ENCODE peak calls at places on chromosomes 3 and 15, in seven cellular contexts. Q, S, O, M, A, X and E are unnamed samples.
A peak's percentile ranks its signal among the peaks of the same experiment; 100 is the strongest.

GRCh38 chr15:70088887-70089691 is 8.6 kb downstream of the TLE3 start:
- DNase-seq in Q (peak; percentile 34), S (no peak), O (no peak), M (peak; percentile 55), A (peak; percentile 76), X (no peak), E (no peak)

GRCh38 chr3:31839144-31839917 is 141.7 kb downstream of the OSBPL10 start:
- DNase-seq in Q (no peak), S (no peak), O (no peak), M (no peak), A (peak; percentile 13), X (no peak), E (no peak)

GRCh38 chr15:38588672-38589071 is 24.1 kb upstream of the RASGRP1 start:
- DNase-seq in Q (no peak), S (no peak), O (no peak), M (no peak), A (no peak), X (no peak), E (no peak)

GRCh38 chr15:80090879-80091503 is 31.5 kb downstream of the ZFAND6 start:
- DNase-seq in Q (no peak), S (no peak), O (no peak), M (no peak), A (no peak), X (no peak), E (no peak)

GRCh38 chr3:177154733-177155132 is 42.5 kb downstream of the TBL1XR1 start:
- DNase-seq in Q (no peak), S (no peak), O (no peak), M (no peak), A (no peak), X (no peak), E (no peak)

GRCh38 chr3:193951859-193952258 is 184.1 kb upstream of the HES1 start:
- DNase-seq in Q (no peak), S (no peak), O (no peak), M (no peak), A (no peak), X (no peak), E (no peak)

GRCh38 chr15:44788748-44789147 is 52.4 kb downstream of the TRIM69 start:
- DNase-seq in Q (no peak), S (no peak), O (no peak), M (no peak), A (no peak), X (no peak), E (peak; percentile 83)

GRCh38 chr3:13177641-13178040 is 104.4 kb upstream of the IQSEC1 start:
- DNase-seq in Q (no peak), S (no peak), O (no peak), M (no peak), A (no peak), X (no peak), E (no peak)

GRCh38 chr15:65917407-65917756 is 48.1 kb downstream of the RAB11A start:
- DNase-seq in Q (no peak), S (no peak), O (no peak), M (no peak), A (no peak), X (no peak), E (no peak)

GRCh38 chr15:91007266-91007665 is 12.9 kb upstream of the PRC1 start:
- DNase-seq in Q (no peak), S (no peak), O (no peak), M (no peak), A (no peak), X (no peak), E (no peak)

GRCh38 chr3:81876826-81877225 is 115.4 kb upstream of the GBE1 start:
- DNase-seq in Q (no peak), S (no peak), O (no peak), M (no peak), A (no peak), X (no peak), E (no peak)

GRCh38 chr15:51842852-51843737 is 13.6 kb downstream of the TMOD3 start:
- DNase-seq in Q (peak; percentile 41), S (peak; percentile 16), O (no peak), M (no peak), A (no peak), X (peak; percentile 82), E (peak; percentile 42)

GRCh38 chr15:84863480-84864428 is 20.7 kb upstream of the SLC28A1 start:
- DNase-seq in Q (no peak), S (no peak), O (no peak), M (no peak), A (peak; percentile 24), X (no peak), E (no peak)
- TF ChIP-seq CTCF in Q (no peak), S (no peak), O (no peak), M (no peak), A (peak; percentile 40), X (no peak), E (no peak)

DNA sequence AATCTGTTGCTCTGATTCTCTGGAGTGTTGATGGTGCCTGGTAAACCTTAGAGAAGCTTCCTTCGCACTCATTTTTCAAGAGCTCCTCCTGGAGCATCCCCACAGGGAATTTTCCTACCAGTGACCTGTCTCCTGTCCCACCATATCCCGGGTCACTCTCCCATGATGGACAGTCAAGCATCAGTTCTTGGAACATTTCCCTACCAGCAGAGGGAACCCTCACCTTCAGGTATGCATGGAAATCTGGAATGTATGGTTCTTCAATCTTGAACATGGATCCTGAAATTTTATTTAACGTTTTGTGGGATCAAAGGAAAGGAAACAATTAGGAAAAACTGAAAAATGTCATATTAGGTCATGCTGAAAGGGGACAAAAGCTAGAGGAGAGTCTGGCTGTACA is 153.8 kb downstream of the SPATA16 start:
- DNase-seq in Q (peak; percentile 18), S (no peak), O (no peak), M (no peak), A (no peak), X (peak; percentile 26), E (no peak)
- TF ChIP-seq CTCF in Q (peak; percentile 41), S (peak; percentile 10), O (peak; percentile 4), M (no peak), A (no peak), X (peak; percentile 33), E (no peak)

GRCh38 chr15:39747326-39747725 is 35.3 kb downstream of the FSIP1 start:
- DNase-seq in Q (no peak), S (no peak), O (no peak), M (no peak), A (peak; percentile 69), X (no peak), E (no peak)
- TF ChIP-seq CTCF in Q (no peak), S (no peak), O (no peak), M (no peak), A (no peak), X (no peak), E (no peak)

DNA sequence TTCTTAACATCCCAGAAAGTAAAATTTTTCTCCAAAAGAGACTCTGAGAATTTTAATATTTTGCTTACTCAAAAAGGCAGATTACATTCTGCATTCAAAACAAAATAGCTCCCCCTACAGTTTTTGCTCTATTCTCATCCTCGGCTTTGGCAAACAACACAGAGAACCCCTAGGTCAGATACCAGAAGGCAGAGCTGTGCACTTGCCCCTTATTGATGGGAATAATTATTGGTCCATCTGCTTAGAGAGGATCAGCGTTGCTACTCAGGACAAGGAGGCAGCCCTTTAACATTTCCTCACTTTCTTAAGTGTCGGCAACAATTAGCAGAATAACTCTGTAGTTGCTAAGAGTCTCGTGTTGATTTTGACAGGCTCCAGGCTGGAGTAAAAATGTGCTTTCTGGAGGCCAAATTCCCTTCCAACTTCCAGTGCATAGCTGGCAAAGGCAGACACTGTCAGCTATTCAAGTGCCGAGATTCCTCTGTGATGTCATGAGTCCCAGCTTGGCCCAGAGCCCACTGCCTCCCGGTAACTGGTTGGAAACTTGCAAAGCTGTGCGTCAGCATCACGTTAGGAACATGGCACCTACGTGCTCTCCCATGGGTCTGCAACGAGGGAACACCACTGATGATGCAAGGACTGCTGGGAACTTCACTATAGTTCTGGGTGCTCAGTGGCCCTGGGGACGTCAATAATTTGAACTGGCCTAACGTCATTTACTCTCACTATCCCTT is 482.7 kb upstream of the ADAMTS9 start:
- DNase-seq in Q (peak; percentile 76), S (no peak), O (no peak), M (no peak), A (peak; percentile 96), X (no peak), E (no peak)
- TF ChIP-seq CTCF in Q (peak; percentile 55), S (no peak), O (no peak), M (peak; percentile 53), A (peak; percentile 40), X (peak; percentile 26), E (no peak)

GRCh38 chr3:139111392-139112229 is 66.9 kb upstream of the PRR23C start:
- DNase-seq in Q (peak; percentile 83), S (peak; percentile 68), O (peak; percentile 67), M (peak; percentile 82), A (peak; percentile 67), X (peak; percentile 57), E (peak; percentile 76)

GRCh38 chr3:139113231-139113749 is 68.6 kb upstream of the PRR23C start:
- DNase-seq in Q (no peak), S (no peak), O (no peak), M (no peak), A (no peak), X (peak; percentile 21), E (peak; percentile 20)

GRCh38 chr3:139113766-139114165 is 69.1 kb upstream of the PRR23C start:
- DNase-seq in Q (no peak), S (no peak), O (no peak), M (no peak), A (no peak), X (no peak), E (peak; percentile 24)

GRCh38 chr3:139110072-139110830 is 65.6 kb upstream of the PRR23C start:
- DNase-seq in Q (no peak), S (no peak), O (no peak), M (no peak), A (no peak), X (no peak), E (no peak)

DNA sequence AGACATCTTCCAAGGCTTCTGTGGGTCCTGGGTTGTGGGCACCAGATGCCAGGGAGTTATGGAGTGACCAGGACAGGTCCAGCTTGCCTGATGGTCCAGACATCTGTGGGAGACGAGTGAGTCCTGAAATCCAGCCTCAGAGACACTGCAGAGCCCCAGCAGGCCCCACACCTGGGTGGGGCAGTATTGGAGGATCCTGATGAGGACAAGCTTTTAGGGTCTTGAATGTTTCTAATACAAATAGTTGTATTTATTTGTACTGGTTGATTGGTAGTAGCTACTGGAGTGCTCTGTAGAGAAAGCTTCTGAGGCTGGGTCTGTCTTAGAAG is 67.5 kb upstream of the PRR23C start:
- DNase-seq in Q (no peak), S (no peak), O (no peak), M (no peak), A (no peak), X (no peak), E (no peak)
- TF ChIP-seq CTCF in Q (no peak), S (no peak), O (no peak), M (no peak), A (no peak), X (peak; percentile 25), E (no peak)

GRCh38 chr15:49875392-49875791 is 243.6 kb downstream of the ATP8B4 start:
- DNase-seq in Q (no peak), S (no peak), O (no peak), M (no peak), A (no peak), X (no peak), E (no peak)
- TF ChIP-seq CTCF in Q (no peak), S (peak; percentile 19), O (no peak), M (no peak), A (no peak), X (no peak), E (no peak)

DNA sequence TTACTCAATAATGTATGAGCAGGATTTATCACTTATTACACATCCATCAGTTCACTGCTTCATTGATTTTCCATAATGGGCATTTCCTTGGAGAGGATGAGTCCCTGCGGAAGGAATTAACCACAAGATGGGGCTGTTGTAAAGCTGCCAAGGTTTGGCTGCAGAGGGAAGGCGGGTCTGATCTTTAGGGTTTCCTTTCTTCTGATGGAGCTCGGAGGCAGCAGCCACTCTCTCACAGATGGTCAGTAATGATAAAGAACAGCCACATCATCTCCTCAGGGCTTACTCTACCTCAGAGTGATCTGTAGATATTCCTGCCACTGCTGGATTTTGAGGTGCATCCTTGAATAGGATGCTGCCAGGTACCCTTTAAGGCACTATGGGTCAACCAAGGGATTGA is 115.2 kb downstream of the USP13 start:
- DNase-seq in Q (peak; percentile 64), S (no peak), O (no peak), M (peak; percentile 62), A (peak; percentile 73), X (no peak), E (no peak)
- TF ChIP-seq CTCF in Q (peak; percentile 55), S (peak; percentile 37), O (peak; percentile 37), M (peak; percentile 53), A (peak; percentile 63), X (peak; percentile 27), E (peak; percentile 18)